ENCODE peak calls at places on chromosomes 13 and 19, in seven cellular contexts. K, S, H, W, Y, D and A are unnamed samples.

GRCh38 chr19:19276386-19276785 is 3.3 kb upstream of the TM6SF2 start:
- DNase-seq in D (no peak), H (no peak), K (peak), Y (no peak), W (peak), S (no peak), A (no peak)

GRCh38 chr19:2719910-2720776 is 1.0 kb downstream of the DIRAS1 start:
- DNase-seq in S (no peak), Y (peak), H (no peak), W (peak), D (no peak), K (peak), A (no peak)

GRCh38 chr13:32448224-32448623 is 20.3 kb upstream of the N4BP2L1 start:
- DNase-seq in D (no peak), H (no peak), Y (no peak), W (no peak), K (no peak), S (no peak), A (no peak)

GRCh38 chr13:36712785-36713184 is 39.0 kb downstream of the SERTM1 start:
- DNase-seq in W (no peak), Y (no peak), D (no peak), H (no peak), S (no peak), K (peak), A (no peak)

GRCh38 chr19:15769586-15769985 is 17.9 kb upstream of the OR10H5 start:
- DNase-seq in Y (no peak), D (no peak), S (no peak), H (no peak), W (no peak), K (no peak), A (no peak)

GRCh38 chr19:50239916-50240585 is 36.6 kb downstream of the MYH14 start:
- DNase-seq in K (no peak), Y (no peak), D (no peak), W (no peak), S (no peak), H (no peak), A (no peak)

GRCh38 chr13:43805681-43806128 is 18.9 kb upstream of the ENOX1 start:
- DNase-seq in Y (no peak), H (no peak), D (no peak), W (no peak), K (no peak), S (no peak), A (no peak)

GRCh38 chr19:16293133-16294085 is 31.2 kb upstream of the KLF2 start:
- DNase-seq in S (no peak), W (peak), Y (peak), H (peak), D (peak), K (peak), A (no peak)

GRCh38 chr19:15260939-15261338 is 28.7 kb upstream of the EPHX3 start:
- DNase-seq in H (no peak), S (no peak), W (peak), K (no peak), Y (no peak), D (no peak), A (no peak)

GRCh38 chr19:21398851-21399250 is 1.9 kb downstream of the ZNF493 start:
- DNase-seq in Y (no peak), W (no peak), H (no peak), K (no peak), D (no peak), S (no peak), A (no peak)

GRCh38 chr19:41707871-41708371 is 505 bp upstream of the CEACAM5 start:
- DNase-seq in W (no peak), H (no peak), Y (no peak), D (peak), K (no peak), S (peak), A (no peak)

GRCh38 chr19:4403005-4403761 is 743 bp downstream of the CHAF1A start:
- DNase-seq in H (no peak), K (peak), Y (no peak), D (no peak), S (no peak), W (no peak), A (no peak)

GRCh38 chr19:1173160-1173844 is 766 bp downstream of the SBNO2 start:
- DNase-seq in H (no peak), S (no peak), D (no peak), K (no peak), Y (no peak), W (no peak), A (no peak)

GRCh38 chr13:73656863-73657262 is 477.3 kb downstream of the KLF12 start:
- DNase-seq in S (no peak), W (no peak), D (no peak), K (peak), Y (no peak), H (no peak), A (no peak)

GRCh38 chr13:20514866-20515265 is 10.8 kb downstream of the CRYL1 start:
- DNase-seq in Y (no peak), D (no peak), K (peak), H (no peak), W (no peak), S (no peak), A (no peak)

GRCh38 chr13:27211771-27212364 is 39.5 kb upstream of the RPL21 start:
- DNase-seq in H (peak), D (no peak), Y (no peak), W (no peak), S (no peak), K (peak), A (no peak)

GRCh38 chr19:52923782-52924593 is 760 bp upstream of the ZNF888 start:
- DNase-seq in D (peak), S (no peak), H (no peak), K (peak), W (no peak), Y (peak), A (no peak)

GRCh38 chr19:32781280-32781679 is 61.7 kb downstream of the TDRD12 start:
- DNase-seq in H (no peak), K (no peak), W (no peak), D (no peak), Y (no peak), S (no peak), A (no peak)

GRCh38 chr19:13842294-13843103 is 34.4 kb upstream of the NANOS3 start:
- DNase-seq in Y (peak), H (peak), D (peak), S (peak), K (peak), W (peak), A (no peak)

GRCh38 chr13:101019126-101019525 is 344.5 kb upstream of the TMTC4 start:
- DNase-seq in K (peak), H (no peak), Y (no peak), D (no peak), W (no peak), S (no peak), A (no peak)

GRCh38 chr13:67369895-67370660 is 139.9 kb upstream of the PCDH9 start:
- DNase-seq in S (no peak), W (peak), K (peak), Y (no peak), D (no peak), H (no peak), A (no peak)

GRCh38 chr13:35057858-35058257 is 115.8 kb downstream of the NBEA start:
- DNase-seq in W (no peak), K (no peak), H (no peak), D (no peak), S (no peak), Y (no peak), A (no peak)